ENCODE peak calls at places on chromosomes 7 and 10, in seven cellular contexts. Z is adrenal gland, W is stomach, H is tibial nerve, L is H1, Q is sigmoid colon, C is GM23338. F is an unnamed sample.

GRCh38 chr10:70889291-70889690 is 926 bp upstream of the PCBD1 start:
- DNase-seq in Z (no peak), W (no peak), H (no peak), L (no peak), Q (no peak), C (no peak), F (no peak)

GRCh38 chr7:18177815-18178660 is 150.4 kb upstream of the PRPS1L1 start:
- DNase-seq in Z (no peak), W (peak; percentile 47), H (no peak), L (no peak), Q (no peak), C (no peak), F (no peak)

GRCh38 chr10:32340596-32341180 is 6.3 kb downstream of the EPC1 start:
- DNase-seq in Z (no peak), W (no peak), H (no peak), L (no peak), Q (no peak), C (no peak), F (no peak)

GRCh38 chr7:37160656-37161055 is 288.0 kb downstream of the ELMO1 start:
- DNase-seq in Z (no peak), W (no peak), H (no peak), L (no peak), Q (no peak), C (no peak), F (no peak)

GRCh38 chr10:2839081-2839725 is 228.1 kb upstream of the PFKP start:
- DNase-seq in Z (peak; percentile 51), W (no peak), H (peak; percentile 18), L (peak; percentile 19), Q (no peak), C (peak; percentile 85), F (no peak)

GRCh38 chr7:100673942-100674431 is 447 bp downstream of the GNB2 start:
- DNase-seq in Z (peak; percentile 64), W (no peak), H (peak; percentile 54), L (no peak), Q (peak; percentile 86), C (no peak), F (peak; percentile 59)

GRCh38 chr7:14836571-14837189 is 65.9 kb downstream of the DGKB start:
- DNase-seq in Z (no peak), W (no peak), H (no peak), L (peak; percentile 29), Q (peak; percentile 64), C (peak; percentile 88), F (peak; percentile 39)

GRCh38 chr7:127885843-127886242 is 145.4 kb downstream of the LRRC4 start:
- DNase-seq in Z (peak; percentile 63), W (no peak), H (no peak), L (no peak), Q (no peak), C (no peak), F (no peak)

GRCh38 chr10:7445474-7446135 is 34.8 kb upstream of the SFMBT2 start:
- DNase-seq in Z (no peak), W (no peak), H (no peak), L (no peak), Q (no peak), C (no peak), F (no peak)

GRCh38 chr10:14192746-14193145 is 138.0 kb downstream of the FRMD4A start:
- DNase-seq in Z (no peak), W (no peak), H (no peak), L (no peak), Q (no peak), C (no peak), F (no peak)

GRCh38 chr7:98872328-98872924 is 2.6 kb upstream of the TMEM130 start:
- DNase-seq in Z (no peak), W (no peak), H (no peak), L (no peak), Q (peak; percentile 3), C (peak; percentile 67), F (no peak)

GRCh38 chr10:33236916-33237315 is 97.6 kb downstream of the NRP1 start:
- DNase-seq in Z (no peak), W (no peak), H (no peak), L (no peak), Q (no peak), C (no peak), F (no peak)

GRCh38 chr7:151340794-151341356 is 737 bp upstream of the NUB1 start:
- DNase-seq in Z (no peak), W (no peak), H (no peak), L (no peak), Q (no peak), C (no peak), F (no peak)
- TF ChIP-seq CTCF in Z (peak; percentile 29), W (no peak), H (no peak), L (no peak), Q (no peak), C (no peak), F (no peak)

GRCh38 chr10:122481296-122482056 is 20.1 kb downstream of the HTRA1 start:
- DNase-seq in Z (no peak), W (no peak), H (no peak), L (no peak), Q (no peak), C (no peak), F (no peak)

GRCh38 chr10:122486396-122487080 is 25.2 kb downstream of the HTRA1 start:
- DNase-seq in Z (no peak), W (no peak), H (no peak), L (no peak), Q (peak; percentile 53), C (no peak), F (no peak)

GRCh38 chr10:122484276-122485060 is 23.1 kb downstream of the HTRA1 start:
- DNase-seq in Z (no peak), W (no peak), H (no peak), L (no peak), Q (peak; percentile 54), C (no peak), F (no peak)

GRCh38 chr10:122487231-122487765 is 25.9 kb downstream of the HTRA1 start:
- DNase-seq in Z (no peak), W (no peak), H (no peak), L (no peak), Q (peak; percentile 95), C (no peak), F (no peak)

DNA sequence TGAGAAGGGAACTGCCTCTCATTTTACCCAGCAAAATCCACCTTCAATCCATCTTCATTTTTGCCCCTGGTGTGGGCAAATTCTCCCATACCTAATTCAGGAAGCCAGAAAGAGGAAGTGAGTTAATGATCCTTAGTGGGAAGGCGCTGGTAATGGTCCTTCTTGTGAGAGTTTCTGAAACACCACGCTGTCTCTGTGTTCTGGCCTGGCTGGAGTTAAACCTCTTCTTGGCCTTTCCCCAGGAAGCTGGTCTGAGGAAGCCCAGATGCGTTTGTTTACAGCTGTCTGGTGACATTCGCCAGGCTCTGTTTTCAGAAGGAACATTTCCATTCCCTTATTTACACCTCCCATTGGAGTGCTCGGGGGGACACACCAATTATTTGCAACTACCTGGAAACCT is 24.3 kb downstream of the HTRA1 start:
- DNase-seq in Z (no peak), W (no peak), H (no peak), L (no peak), Q (peak; percentile 85), C (no peak), F (no peak)
- H3K4me1 ChIP-seq in Z (no peaks in the 10 kb centered on the region), W (peaks cover 47% of the 10 kb centered on the region), H (peaks cover 14% of the 10 kb centered on the region), L (no peaks in the 10 kb centered on the region), Q (peaks cover 61% of the 10 kb centered on the region), C (no peaks in the 10 kb centered on the region), F (peaks cover 45% of the 10 kb centered on the region)

GRCh38 chr10:103232772-103233488 is 12.8 kb upstream of the RPEL1 start:
- DNase-seq in Z (no peak), W (no peak), H (no peak), L (no peak), Q (no peak), C (peak; percentile 40), F (no peak)

GRCh38 chr10:103231047-103231551 is 14.6 kb upstream of the RPEL1 start:
- DNase-seq in Z (peak; percentile 37), W (peak; percentile 46), H (no peak), L (peak; percentile 85), Q (no peak), C (peak; percentile 95), F (peak; percentile 22)

GRCh38 chr10:103238506-103239252 is 7.0 kb upstream of the RPEL1 start:
- DNase-seq in Z (peak; percentile 42), W (peak; percentile 75), H (peak; percentile 29), L (peak; percentile 39), Q (no peak), C (peak; percentile 88), F (no peak)

GRCh38 chr10:103241262-103242011 is 4.2 kb upstream of the RPEL1 start:
- DNase-seq in Z (peak; percentile 43), W (peak; percentile 89), H (no peak), L (no peak), Q (no peak), C (peak; percentile 22), F (no peak)

DNA sequence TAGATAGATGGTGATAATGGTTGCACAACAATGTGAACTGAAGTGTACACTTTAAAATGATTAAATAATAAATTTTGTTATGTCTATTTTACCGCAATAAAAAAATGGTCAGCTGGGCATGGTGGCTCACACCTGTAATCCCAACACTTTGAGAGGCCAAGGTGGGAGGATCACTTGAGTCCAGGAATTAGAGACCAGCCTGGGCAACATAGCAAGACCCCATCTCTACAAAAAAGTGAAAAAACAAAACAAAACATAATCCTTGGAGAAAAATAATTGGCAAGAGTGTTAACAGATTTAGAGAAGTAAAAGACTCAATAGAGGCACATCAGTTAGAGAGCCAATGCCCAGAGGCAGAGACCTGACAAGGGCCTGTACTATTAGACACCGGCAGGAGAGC is 9.9 kb upstream of the RPEL1 start:
- DNase-seq in Z (no peak), W (no peak), H (no peak), L (no peak), Q (no peak), C (no peak), F (no peak)
- H3K27ac ChIP-seq in Z (no peak overlapping the region), W (no peak overlapping the region), H (no peak overlapping the region), L (no peak overlapping the region), Q (no peak overlapping the region), C (no peak overlapping the region), F (no peak overlapping the region)

DNA sequence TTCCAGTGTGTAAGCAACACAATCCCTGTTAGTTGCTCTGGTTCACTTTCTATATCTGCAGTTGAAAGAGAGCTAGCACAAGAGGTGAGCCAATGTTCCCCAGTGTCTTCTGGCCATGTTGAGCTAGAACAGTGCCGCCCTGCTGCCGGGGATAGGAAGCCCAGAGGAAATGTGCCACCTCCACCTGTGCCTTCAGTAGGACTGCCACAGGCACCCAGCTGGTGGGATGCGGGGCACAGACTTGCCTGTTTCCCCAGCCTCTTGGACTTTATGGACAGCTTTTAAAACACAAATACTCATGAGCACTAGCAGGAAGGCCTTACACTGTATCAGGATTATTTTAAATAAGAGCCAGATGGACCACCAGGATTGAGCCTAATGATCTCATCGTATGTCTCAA is 234.5 kb upstream of the COBL start:
- DNase-seq in Z (no peak), W (no peak), H (no peak), L (no peak), Q (no peak), C (no peak), F (no peak)
- TF ChIP-seq CTCF in Z (no peak), W (no peak), H (no peak), L (no peak), Q (no peak), C (no peak), F (no peak)

F was measured in heart right ventricle.